ENCODE peak calls at places on chromosomes 3 and 15, in six cellular contexts. H is cardiac muscle cell, J is tibial artery, A is heart right ventricle, B is GM12865, Z is endothelial cell of umbilical vein. W is an unnamed sample.

GRCh38 chr15:88243895-88244787 is 12.4 kb downstream of the NTRK3 start:
- DNase-seq in H (peak), J (no peak), A (no peak), B (peak), Z (peak), W (no peak)

GRCh38 chr15:45376300-45376928 is 1.9 kb downstream of the GATM start:
- DNase-seq in H (no peak), J (no peak), A (no peak), B (no peak), Z (no peak), W (no peak)

GRCh38 chr15:26095710-26096330 is 232.7 kb upstream of the ATP10A start:
- DNase-seq in H (no peak), J (no peak), A (no peak), B (no peak), Z (no peak), W (no peak)

GRCh38 chr3:39941941-39942340 is 132.5 kb downstream of the MYRIP start:
- DNase-seq in H (no peak), J (no peak), A (no peak), B (no peak), Z (peak), W (no peak)

GRCh38 chr15:43868412-43868811 is 41.6 kb downstream of the WDR76 start:
- DNase-seq in H (no peak), J (no peak), A (no peak), B (no peak), Z (no peak), W (no peak)

GRCh38 chr15:35439291-35439690 is 106.7 kb downstream of the DPH6 start:
- DNase-seq in H (no peak), J (no peak), A (no peak), B (no peak), Z (no peak), W (peak)

GRCh38 chr3:184808021-184808420 is 3.9 kb upstream of the VPS8 start:
- DNase-seq in H (peak), J (no peak), A (no peak), B (no peak), Z (no peak), W (no peak)

GRCh38 chr3:54660599-54661210 is 267.2 kb downstream of the LRTM1 start:
- DNase-seq in H (peak), J (peak), A (peak), B (no peak), Z (no peak), W (no peak)

GRCh38 chr3:180707921-180708320 is 28.6 kb upstream of the CCDC39 start:
- DNase-seq in H (no peak), J (no peak), A (no peak), B (no peak), Z (no peak), W (no peak)

GRCh38 chr15:63599401-63600000 is 2.3 kb downstream of the FBXL22 start:
- DNase-seq in H (peak), J (peak), A (peak), B (peak), Z (peak), W (no peak)

GRCh38 chr3:14143271-14143605 is 18.4 kb downstream of the TMEM43 start:
- DNase-seq in H (no peak), J (no peak), A (no peak), B (no peak), Z (no peak), W (peak)

GRCh38 chr3:42988566-42988965 is 9.5 kb downstream of the GASK1A start:
- DNase-seq in H (no peak), J (no peak), A (no peak), B (no peak), Z (no peak), W (no peak)

GRCh38 chr3:126018995-126019394 is 50.0 kb downstream of the ROPN1B start:
- DNase-seq in H (no peak), J (no peak), A (no peak), B (no peak), Z (no peak), W (no peak)

GRCh38 chr15:48963524-48964113 is at the start of gene SHC4:
- DNase-seq in H (peak), J (peak), A (peak), B (peak), Z (peak), W (peak)

GRCh38 chr3:129176051-129176450 is 7.6 kb downstream of the CNBP start:
- DNase-seq in H (no peak), J (no peak), A (no peak), B (no peak), Z (no peak), W (no peak)

GRCh38 chr3:151096697-151097096 is 11.2 kb downstream of the MED12L start:
- DNase-seq in H (peak), J (no peak), A (no peak), B (no peak), Z (no peak), W (no peak)

GRCh38 chr3:16181361-16181760 is 6.9 kb downstream of the GALNT15 start:
- DNase-seq in H (no peak), J (peak), A (no peak), B (no peak), Z (no peak), W (peak)

GRCh38 chr3:25849101-25849500 is 59.2 kb downstream of the OXSM start:
- DNase-seq in H (no peak), J (no peak), A (no peak), B (no peak), Z (no peak), W (no peak)

GRCh38 chr15:25733856-25734679 is 129.1 kb downstream of the ATP10A start:
- DNase-seq in H (no peak), J (no peak), A (no peak), B (no peak), Z (no peak), W (no peak)

GRCh38 chr15:63396546-63396939 is 14.9 kb upstream of the CA12 start:
- DNase-seq in H (no peak), J (no peak), A (no peak), B (no peak), Z (no peak), W (no peak)

GRCh38 chr15:31495281-31495680 is 168.6 kb downstream of the KLF13 start:
- DNase-seq in H (no peak), J (no peak), A (no peak), B (no peak), Z (no peak), W (no peak)

GRCh38 chr3:57179580-57180410 is 14.6 kb upstream of the IL17RD start:
- DNase-seq in H (no peak), J (no peak), A (no peak), B (peak), Z (peak), W (no peak)

GRCh38 chr3:128021768-128022372 is 30.4 kb upstream of the SEC61A1 start:
- DNase-seq in H (no peak), J (no peak), A (no peak), B (no peak), Z (no peak), W (no peak)

GRCh38 chr15:76866716-76867321 is 38.3 kb downstream of the SCAPER start:
- DNase-seq in H (no peak), J (no peak), A (peak), B (peak), Z (peak), W (peak)

GRCh38 chr3:117141821-117142220 is 432.2 kb downstream of the TUSC7 start:
- DNase-seq in H (no peak), J (no peak), A (no peak), B (no peak), Z (no peak), W (no peak)

GRCh38 chr3:167870743-167871142 is 135.2 kb downstream of the SERPINI1 start:
- DNase-seq in H (no peak), J (no peak), A (peak), B (no peak), Z (no peak), W (no peak)

GRCh38 chr3:14146381-14147062 is 21.7 kb downstream of the TMEM43 start:
- DNase-seq in H (no peak), J (no peak), A (no peak), B (no peak), Z (no peak), W (no peak)

GRCh38 chr3:133838916-133839800 is 33.5 kb downstream of the SRPRB start:
- DNase-seq in H (no peak), J (no peak), A (no peak), B (no peak), Z (no peak), W (no peak)

GRCh38 chr15:80475572-80475971 is 71.4 kb downstream of the ARNT2 start:
- DNase-seq in H (no peak), J (no peak), A (no peak), B (no peak), Z (no peak), W (no peak)

GRCh38 chr3:95350066-95350465 is 1287.2 kb downstream of the NSUN3 start:
- DNase-seq in H (no peak), J (no peak), A (no peak), B (no peak), Z (no peak), W (no peak)

GRCh38 chr3:115186351-115187148 is 39.5 kb upstream of the ZBTB20 start:
- DNase-seq in H (no peak), J (no peak), A (no peak), B (peak), Z (no peak), W (no peak)

GRCh38 chr3:148006508-148006907 is 597.3 kb downstream of the ZIC1 start:
- DNase-seq in H (no peak), J (no peak), A (no peak), B (no peak), Z (no peak), W (peak)

GRCh38 chr15:41512512-41513281 is 930 bp downstream of the LTK start:
- DNase-seq in H (peak), J (no peak), A (no peak), B (peak), Z (no peak), W (no peak)

GRCh38 chr3:127815001-127815400 is 7.3 kb downstream of the MGLL start:
- DNase-seq in H (no peak), J (no peak), A (no peak), B (no peak), Z (no peak), W (no peak)

GRCh38 chr3:37745921-37746320 is 115.8 kb upstream of the CTDSPL start:
- DNase-seq in H (no peak), J (no peak), A (no peak), B (no peak), Z (no peak), W (no peak)

GRCh38 chr15:100291106-100291505 is 50.7 kb downstream of the ADAMTS17 start:
- DNase-seq in H (no peak), J (no peak), A (no peak), B (no peak), Z (no peak), W (no peak)

GRCh38 chr15:45993508-45993907 is 358.7 kb downstream of the SQOR start:
- DNase-seq in H (no peak), J (no peak), A (no peak), B (no peak), Z (peak), W (no peak)

GRCh38 chr3:75140904-75141615 is 523.1 kb upstream of the FRG2C start:
- DNase-seq in H (no peak), J (no peak), A (no peak), B (peak), Z (no peak), W (no peak)

GRCh38 chr3:177300039-177300833 is 103.0 kb upstream of the TBL1XR1 start:
- DNase-seq in H (no peak), J (peak), A (no peak), B (peak), Z (peak), W (peak)

GRCh38 chr3:40969341-40969740 is 230.0 kb upstream of the CTNNB1 start:
- DNase-seq in H (no peak), J (no peak), A (no peak), B (no peak), Z (no peak), W (no peak)

GRCh38 chr3:40973141-40973540 is 226.2 kb upstream of the CTNNB1 start:
- DNase-seq in H (no peak), J (no peak), A (no peak), B (no peak), Z (no peak), W (no peak)

GRCh38 chr3:40970067-40970466 is 229.2 kb upstream of the CTNNB1 start:
- DNase-seq in H (no peak), J (no peak), A (no peak), B (peak), Z (no peak), W (no peak)

GRCh38 chr3:40972350-40972749 is 227.0 kb upstream of the CTNNB1 start:
- DNase-seq in H (no peak), J (no peak), A (no peak), B (no peak), Z (no peak), W (no peak)

GRCh38 chr3:40971191-40972168 is 227.8 kb upstream of the CTNNB1 start:
- DNase-seq in H (peak), J (peak), A (peak), B (peak), Z (peak), W (peak)
- TF ChIP-seq CTCF in H (no peak), J (no peak), A (no peak), B (peak), Z (no peak), W (no peak)

GRCh38 chr3:194396561-194396896 is 2.5 kb downstream of the GP5 start:
- DNase-seq in H (no peak), J (no peak), A (no peak), B (no peak), Z (no peak), W (no peak)
- H3K4me3 ChIP-seq in H (no peak), J (peak), A (no peak), B (no peak), Z (no peak), W (no peak)

DNA sequence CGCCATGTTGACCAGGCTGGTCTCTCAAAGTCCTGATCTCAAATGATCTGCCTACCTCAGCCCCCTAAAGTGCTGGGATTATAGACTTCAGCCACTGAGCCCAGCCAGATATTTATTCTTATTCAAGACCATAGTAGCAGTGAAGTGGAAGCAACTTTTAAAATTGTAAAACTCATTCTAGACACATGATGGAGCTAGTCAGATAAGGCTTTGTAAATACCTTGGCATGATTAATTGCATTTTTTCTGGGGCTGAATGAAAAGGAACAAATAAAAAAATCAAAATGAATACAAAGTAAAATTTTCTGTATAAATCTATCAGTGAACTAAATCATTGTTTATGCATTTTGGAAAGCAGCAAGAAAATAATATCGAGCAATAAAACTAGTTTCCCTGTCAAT is 4.1 kb upstream of the MYO1E start:
- DNase-seq in H (no peak), J (no peak), A (no peak), B (peak), Z (peak), W (no peak)
- TF ChIP-seq CTCF in H (no peak), J (no peak), A (peak), B (no peak), Z (no peak), W (peak)

DNA sequence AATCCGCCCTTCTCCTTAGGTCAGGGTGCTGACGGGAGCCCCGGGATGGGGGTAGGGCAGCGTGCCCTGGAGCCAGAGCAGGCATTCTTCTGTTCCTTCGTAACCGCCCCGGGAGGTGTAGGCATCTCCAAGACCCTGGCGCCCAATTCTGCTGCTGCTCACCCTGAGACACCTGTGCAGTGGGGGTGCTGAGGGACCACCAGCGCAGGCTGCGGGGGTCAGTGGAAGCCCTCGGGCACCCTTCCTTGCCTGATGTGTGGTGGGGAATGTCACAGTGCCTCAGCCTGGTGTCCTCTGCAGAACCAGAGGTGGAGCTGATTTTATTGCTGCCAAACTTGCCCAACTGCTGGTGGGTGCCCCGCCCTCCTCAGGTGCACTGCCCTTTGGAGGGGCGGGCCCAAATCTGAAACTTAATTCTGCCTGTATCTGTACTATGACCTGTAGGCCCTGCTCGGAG is 7.3 kb downstream of the CSK start:
- DNase-seq in H (no peak), J (no peak), A (no peak), B (peak), Z (no peak), W (no peak)
- H3K4me3 ChIP-seq in H (no peak), J (no peak), A (no peak), B (peak), Z (no peak), W (no peak)

DNA sequence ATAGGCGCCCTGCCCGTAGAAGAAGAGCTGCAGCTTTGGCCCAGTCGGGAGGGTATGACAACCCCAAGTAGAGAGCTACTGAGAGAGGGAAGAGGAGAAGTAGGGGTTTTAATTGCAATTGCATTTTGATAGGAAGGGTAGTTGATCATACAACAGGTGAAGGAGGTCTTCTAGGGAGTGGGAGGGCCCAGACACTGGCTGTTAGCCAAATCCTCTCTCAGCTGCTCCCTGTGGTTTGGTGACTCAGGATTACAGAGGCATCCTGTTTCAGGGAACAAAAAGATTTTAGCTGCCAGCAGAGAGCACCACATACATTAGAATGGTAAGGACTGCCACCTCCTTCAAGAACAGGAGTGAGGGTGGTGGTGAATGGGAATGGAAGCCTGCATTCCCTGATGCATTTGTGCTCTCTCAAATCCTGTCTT is 408.9 kb upstream of the THBS1 start:
- DNase-seq in H (peak), J (peak), A (peak), B (peak), Z (peak), W (peak)
- TF ChIP-seq CTCF in H (peak), J (peak), A (peak), B (peak), Z (peak), W (peak)